ENCODE peak calls at places on chromosomes 3 and 15, in six cellular contexts. One of them, this sample, is unnamed.

GRCh38 chr3:141722076-141722475 is 16.0 kb upstream of the RNF7 start:
- DNase-seq in NCI-H345: no peak
- DNase-seq in AG04449: no peak
- DNase-seq in NCI-H2081: no peak
- DNase-seq in stimulated activated naive B cell treated with anti-CD40 and anti-IgM and Interleukin-4, amounts not matched to agents 10 μg/mL and 1 μg/mL and 100 μg/mL, for 72 hours: no peak
- DNase-seq in breast epithelium: no peak
- DNase-seq in this sample: no peak

GRCh38 chr3:21326704-21327103 is 424.3 kb downstream of the ZNF385D start:
- DNase-seq in NCI-H2081: no peak
- DNase-seq in stimulated activated naive B cell treated with anti-CD40 and anti-IgM and Interleukin-4, amounts not matched to agents 10 μg/mL and 1 μg/mL and 100 μg/mL, for 72 hours: no peak
- DNase-seq in NCI-H345: no peak
- DNase-seq in breast epithelium: no peak
- DNase-seq in AG04449: peak; percentile 29
- DNase-seq in this sample: peak; percentile 27

GRCh38 chr3:86969500-86970189 is 21.3 kb downstream of the VGLL3 start:
- DNase-seq in stimulated activated naive B cell treated with anti-CD40 and anti-IgM and Interleukin-4, amounts not matched to agents 10 μg/mL and 1 μg/mL and 100 μg/mL, for 72 hours: no peak
- DNase-seq in breast epithelium: no peak
- DNase-seq in NCI-H345: no peak
- DNase-seq in NCI-H2081: peak; percentile 18
- DNase-seq in AG04449: no peak
- DNase-seq in this sample: no peak

GRCh38 chr3:128133273-128133883 is 9.8 kb upstream of the RUVBL1 start:
- DNase-seq in AG04449: no peak
- DNase-seq in NCI-H345: peak; percentile 9
- DNase-seq in stimulated activated naive B cell treated with anti-CD40 and anti-IgM and Interleukin-4, amounts not matched to agents 10 μg/mL and 1 μg/mL and 100 μg/mL, for 72 hours: no peak
- DNase-seq in NCI-H2081: peak; percentile 26
- DNase-seq in breast epithelium: no peak
- DNase-seq in this sample: no peak

GRCh38 chr15:101537681-101538080 is 48.2 kb upstream of the PCSK6 start:
- DNase-seq in NCI-H345: no peak
- DNase-seq in NCI-H2081: no peak
- DNase-seq in stimulated activated naive B cell treated with anti-CD40 and anti-IgM and Interleukin-4, amounts not matched to agents 10 μg/mL and 1 μg/mL and 100 μg/mL, for 72 hours: no peak
- DNase-seq in AG04449: no peak
- DNase-seq in breast epithelium: no peak
- DNase-seq in this sample: no peak

GRCh38 chr15:81069909-81070308 is 64.2 kb upstream of the CFAP161 start:
- DNase-seq in AG04449: no peak
- DNase-seq in NCI-H345: no peak
- DNase-seq in breast epithelium: no peak
- DNase-seq in NCI-H2081: no peak
- DNase-seq in stimulated activated naive B cell treated with anti-CD40 and anti-IgM and Interleukin-4, amounts not matched to agents 10 μg/mL and 1 μg/mL and 100 μg/mL, for 72 hours: no peak
- DNase-seq in this sample: no peak

GRCh38 chr15:90261811-90262210 is 3.7 kb upstream of the NGRN start:
- DNase-seq in stimulated activated naive B cell treated with anti-CD40 and anti-IgM and Interleukin-4, amounts not matched to agents 10 μg/mL and 1 μg/mL and 100 μg/mL, for 72 hours: no peak
- DNase-seq in NCI-H345: no peak
- DNase-seq in breast epithelium: no peak
- DNase-seq in AG04449: no peak
- DNase-seq in NCI-H2081: no peak
- DNase-seq in this sample: no peak

GRCh38 chr3:106514431-106514830 is 645.6 kb upstream of the CBLB start:
- DNase-seq in breast epithelium: no peak
- DNase-seq in stimulated activated naive B cell treated with anti-CD40 and anti-IgM and Interleukin-4, amounts not matched to agents 10 μg/mL and 1 μg/mL and 100 μg/mL, for 72 hours: no peak
- DNase-seq in NCI-H2081: no peak
- DNase-seq in AG04449: no peak
- DNase-seq in NCI-H345: no peak
- DNase-seq in this sample: no peak

GRCh38 chr3:127087441-127087840 is 104.5 kb downstream of the PLXNA1 start:
- DNase-seq in stimulated activated naive B cell treated with anti-CD40 and anti-IgM and Interleukin-4, amounts not matched to agents 10 μg/mL and 1 μg/mL and 100 μg/mL, for 72 hours: no peak
- DNase-seq in AG04449: no peak
- DNase-seq in NCI-H345: no peak
- DNase-seq in breast epithelium: no peak
- DNase-seq in NCI-H2081: no peak
- DNase-seq in this sample: no peak

GRCh38 chr3:96233679-96234078 is 580.7 kb upstream of the EPHA6 start:
- DNase-seq in breast epithelium: no peak
- DNase-seq in NCI-H345: no peak
- DNase-seq in stimulated activated naive B cell treated with anti-CD40 and anti-IgM and Interleukin-4, amounts not matched to agents 10 μg/mL and 1 μg/mL and 100 μg/mL, for 72 hours: no peak
- DNase-seq in AG04449: no peak
- DNase-seq in NCI-H2081: no peak
- DNase-seq in this sample: no peak

GRCh38 chr3:172153335-172153861 is 114.0 kb downstream of the FNDC3B start:
- DNase-seq in NCI-H345: no peak
- DNase-seq in NCI-H2081: no peak
- DNase-seq in stimulated activated naive B cell treated with anti-CD40 and anti-IgM and Interleukin-4, amounts not matched to agents 10 μg/mL and 1 μg/mL and 100 μg/mL, for 72 hours: no peak
- DNase-seq in AG04449: peak; percentile 94
- DNase-seq in breast epithelium: peak; percentile 82
- DNase-seq in this sample: peak; percentile 93

GRCh38 chr3:30963223-30963722 is 68.8 kb upstream of the GADL1 start:
- DNase-seq in breast epithelium: no peak
- DNase-seq in NCI-H2081: no peak
- DNase-seq in NCI-H345: no peak
- DNase-seq in stimulated activated naive B cell treated with anti-CD40 and anti-IgM and Interleukin-4, amounts not matched to agents 10 μg/mL and 1 μg/mL and 100 μg/mL, for 72 hours: no peak
- DNase-seq in AG04449: no peak
- DNase-seq in this sample: no peak

GRCh38 chr3:11570789-11571495 is 72.8 kb downstream of the VGLL4 start:
- DNase-seq in stimulated activated naive B cell treated with anti-CD40 and anti-IgM and Interleukin-4, amounts not matched to agents 10 μg/mL and 1 μg/mL and 100 μg/mL, for 72 hours: no peak
- DNase-seq in breast epithelium: no peak
- DNase-seq in NCI-H345: no peak
- DNase-seq in AG04449: no peak
- DNase-seq in NCI-H2081: no peak
- DNase-seq in this sample: no peak

GRCh38 chr3:129050556-129051295 is 9.9 kb upstream of the GP9 start:
- DNase-seq in AG04449: no peak
- DNase-seq in stimulated activated naive B cell treated with anti-CD40 and anti-IgM and Interleukin-4, amounts not matched to agents 10 μg/mL and 1 μg/mL and 100 μg/mL, for 72 hours: no peak
- DNase-seq in breast epithelium: no peak
- DNase-seq in NCI-H2081: no peak
- DNase-seq in NCI-H345: no peak
- DNase-seq in this sample: no peak

GRCh38 chr3:143171656-143172055 is 52.1 kb downstream of the CHST2 start:
- DNase-seq in breast epithelium: no peak
- DNase-seq in NCI-H2081: no peak
- DNase-seq in NCI-H345: no peak
- DNase-seq in stimulated activated naive B cell treated with anti-CD40 and anti-IgM and Interleukin-4, amounts not matched to agents 10 μg/mL and 1 μg/mL and 100 μg/mL, for 72 hours: no peak
- DNase-seq in AG04449: no peak
- DNase-seq in this sample: no peak

GRCh38 chr15:39828374-39828931 is 45.8 kb upstream of the FSIP1 start:
- DNase-seq in NCI-H345: peak; percentile 20
- DNase-seq in NCI-H2081: no peak
- DNase-seq in AG04449: no peak
- DNase-seq in breast epithelium: no peak
- DNase-seq in stimulated activated naive B cell treated with anti-CD40 and anti-IgM and Interleukin-4, amounts not matched to agents 10 μg/mL and 1 μg/mL and 100 μg/mL, for 72 hours: no peak
- DNase-seq in this sample: no peak

GRCh38 chr3:30526031-30526430 is 80.4 kb upstream of the TGFBR2 start:
- DNase-seq in AG04449: no peak
- DNase-seq in stimulated activated naive B cell treated with anti-CD40 and anti-IgM and Interleukin-4, amounts not matched to agents 10 μg/mL and 1 μg/mL and 100 μg/mL, for 72 hours: no peak
- DNase-seq in NCI-H345: no peak
- DNase-seq in breast epithelium: no peak
- DNase-seq in NCI-H2081: no peak
- DNase-seq in this sample: no peak

GRCh38 chr15:69414702-69415161 is 583 bp downstream of the KIF23 start:
- DNase-seq in breast epithelium: no peak
- DNase-seq in NCI-H2081: no peak
- DNase-seq in NCI-H345: no peak
- DNase-seq in AG04449: peak; percentile 58
- DNase-seq in stimulated activated naive B cell treated with anti-CD40 and anti-IgM and Interleukin-4, amounts not matched to agents 10 μg/mL and 1 μg/mL and 100 μg/mL, for 72 hours: peak; percentile 11
- DNase-seq in this sample: peak; percentile 64

GRCh38 chr3:96172917-96173316 is 641.5 kb upstream of the EPHA6 start:
- DNase-seq in AG04449: no peak
- DNase-seq in stimulated activated naive B cell treated with anti-CD40 and anti-IgM and Interleukin-4, amounts not matched to agents 10 μg/mL and 1 μg/mL and 100 μg/mL, for 72 hours: no peak
- DNase-seq in breast epithelium: no peak
- DNase-seq in NCI-H345: no peak
- DNase-seq in NCI-H2081: no peak
- DNase-seq in this sample: no peak

This sample was measured in AG09309.